ENCODE peak calls at places on chromosome 12, in four cellular contexts. X is IMR-90, D is neuronal stem cell, H is H1. U is an unnamed sample.

GRCh38 chr12:12983420-12984035 is 16.5 kb downstream of the HEBP1 start:
- DNase-seq in H (no peak), X (peak; percentile 69), D (no peak), U (peak; percentile 49)

GRCh38 chr12:34345801-34346200 is 323.5 kb downstream of the ALG10 start:
- DNase-seq in D (no peak), H (no peak), X (no peak), U (no peak)

GRCh38 chr12:94795520-94795919 is 145.2 kb upstream of the TMCC3 start:
- DNase-seq in X (peak; percentile 53), D (no peak), H (no peak), U (peak; percentile 86)

GRCh38 chr12:109445224-109445623 is 31.9 kb downstream of the KCTD10 start:
- DNase-seq in X (peak; percentile 61), H (no peak), D (no peak), U (no peak)

GRCh38 chr12:22974865-22975264 is 349.9 kb downstream of the ETNK1 start:
- DNase-seq in H (no peak), D (no peak), X (peak; percentile 94), U (peak; percentile 86)

GRCh38 chr12:18139989-18140596 is 50.1 kb upstream of the RERGL start:
- DNase-seq in D (peak; percentile 15), H (no peak), X (peak; percentile 27), U (peak; percentile 29)

GRCh38 chr12:96343347-96343954 is 56.8 kb downstream of the CDK17 start:
- DNase-seq in D (no peak), H (no peak), X (peak; percentile 22), U (no peak)

GRCh38 chr12:67697981-67698380 is 49.4 kb downstream of the DYRK2 start:
- DNase-seq in X (no peak), H (no peak), D (no peak), U (no peak)

GRCh38 chr12:84561362-84561761 is 351.2 kb downstream of the SLC6A15 start:
- DNase-seq in X (no peak), D (no peak), H (no peak), U (no peak)

GRCh38 chr12:12008232-12008850 is 62.4 kb upstream of the BCL2L14 start:
- DNase-seq in D (no peak), H (no peak), X (no peak), U (no peak)

GRCh38 chr12:45688188-45688587 is 41.3 kb upstream of the ARID2 start:
- DNase-seq in X (no peak), D (no peak), H (no peak), U (no peak)

GRCh38 chr12:56521590-56522371 is at the start of gene RBMS2:
- DNase-seq in D (peak; percentile 77), H (peak; percentile 73), X (peak; percentile 94), U (peak; percentile 98)
- H3K18ac ChIP-seq in D (no peak within 1 kb of the TSS), H (no peak within 1 kb of the TSS), X (peak within 1 kb of the TSS; percentile 99), U (peak within 1 kb of the TSS; percentile 90)

GRCh38 chr12:57091633-57092528 is 3.0 kb downstream of the NAB2 start:
- DNase-seq in H (no peak), D (no peak), X (no peak), U (no peak)
- H3K4me1 ChIP-seq in H (peaks cover 21% of the 10 kb centered on the region), D (peaks cover 39% of the 10 kb centered on the region), X (peaks cover 41% of the 10 kb centered on the region), U (peaks cover 7% of the 10 kb centered on the region)

GRCh38 chr12:31797230-31797872 is 68.5 kb upstream of the AMN1 start:
- DNase-seq in X (no peak), D (no peak), H (no peak), U (no peak)
- H3K18ac ChIP-seq in X (no peak overlapping the region), D (no peak overlapping the region), H (no peak overlapping the region), U (no peak overlapping the region)

GRCh38 chr12:65949986-65950385 is 125.7 kb downstream of the HMGA2 start:
- DNase-seq in X (no peak), H (no peak), D (no peak), U (no peak)
- H3K4me1 ChIP-seq in X (peaks cover 18% of the 10 kb centered on the region), H (no peaks in the 10 kb centered on the region), D (no peaks in the 10 kb centered on the region), U (no peaks in the 10 kb centered on the region)

GRCh38 chr12:1811948-1812291 is 8.4 kb upstream of the LRTM2 start:
- DNase-seq in D (no peak), X (no peak), H (no peak), U (no peak)

GRCh38 chr12:1810931-1811280 is 9.5 kb upstream of the LRTM2 start:
- DNase-seq in H (no peak), X (no peak), D (no peak), U (no peak)

GRCh38 chr12:1814266-1814665 is 6.1 kb upstream of the LRTM2 start:
- DNase-seq in X (no peak), H (no peak), D (no peak), U (no peak)

GRCh38 chr12:1811281-1811947 is 9.0 kb upstream of the LRTM2 start:
- DNase-seq in D (no peak), H (no peak), X (peak; percentile 52), U (no peak)

DNA sequence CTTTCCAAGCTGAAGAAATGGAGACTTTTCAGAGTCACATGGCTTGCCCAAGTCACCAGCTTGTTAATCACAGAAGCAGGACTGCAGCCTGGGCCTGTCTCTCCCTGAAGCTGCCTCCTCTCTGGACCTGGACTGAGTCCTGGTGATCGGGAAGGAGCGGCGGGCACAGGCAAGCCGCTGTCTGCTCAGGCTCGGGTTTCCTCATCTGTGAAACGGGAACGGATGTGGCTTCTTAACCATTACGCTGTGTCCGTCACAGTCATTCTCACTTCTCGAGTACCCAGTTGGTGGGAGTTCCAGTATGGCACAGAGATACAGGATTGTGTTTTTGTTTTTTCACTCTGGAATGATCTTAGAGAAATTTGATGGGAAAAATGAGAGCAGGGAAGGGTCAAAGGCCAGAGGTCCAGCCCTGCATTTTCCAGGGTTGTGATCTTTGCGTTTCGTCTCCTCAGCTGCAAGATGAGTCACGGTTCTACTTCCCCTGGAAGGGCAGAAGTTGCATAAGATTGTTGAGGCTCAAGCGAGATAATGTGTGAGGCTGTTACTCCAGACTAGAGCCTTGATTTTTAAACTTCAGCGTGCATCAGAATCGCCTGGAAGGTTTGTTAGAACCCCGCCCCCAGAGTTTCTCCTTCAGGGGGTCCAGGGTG is 7.6 kb upstream of the LRTM2 start:
- DNase-seq in H (no peak), D (no peak), X (peak; percentile 48), U (no peak)
- H3K18ac ChIP-seq in H (no peak overlapping the region), D (no peak overlapping the region), X (no peak overlapping the region), U (no peak overlapping the region)

DNA sequence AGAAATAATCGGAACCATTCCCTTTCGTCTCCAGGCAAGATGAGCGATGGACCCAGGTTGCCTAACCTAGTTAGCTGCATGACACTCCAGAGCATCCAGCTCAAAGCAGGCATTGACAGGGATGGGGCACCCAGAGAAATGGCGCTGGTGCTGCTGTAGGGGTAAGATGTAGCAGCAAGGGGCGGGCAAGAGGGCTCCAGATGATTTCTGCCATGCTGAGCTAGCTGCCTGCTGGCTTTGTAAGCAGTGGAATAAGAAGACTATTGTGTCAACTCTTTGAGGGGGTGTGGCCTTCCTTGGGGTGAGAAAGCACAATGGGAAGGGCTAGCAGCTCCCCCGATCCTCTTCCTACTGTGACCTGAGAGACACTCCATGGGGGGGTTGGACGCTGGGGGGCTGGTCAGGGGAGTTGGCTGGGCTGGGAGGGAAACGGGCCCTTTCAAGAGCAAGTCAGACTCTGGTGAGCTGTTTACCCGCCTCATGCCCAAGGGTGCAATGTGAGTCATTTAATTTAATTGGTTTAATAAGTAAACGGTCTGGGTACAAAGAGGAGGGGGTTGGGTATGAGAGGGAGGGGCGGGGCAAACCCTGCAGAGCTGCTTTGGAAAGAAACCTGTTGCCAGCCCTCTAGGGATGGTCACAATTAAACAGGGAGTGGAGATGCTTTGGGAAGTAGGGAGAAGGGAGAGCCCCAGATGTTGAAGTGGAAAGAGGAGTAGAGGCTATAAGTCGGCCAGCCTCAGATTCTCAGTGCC is 50.5 kb downstream of the B4GALNT3 start:
- DNase-seq in X (no peak), H (peak; percentile 49), D (peak; percentile 65), U (peak; percentile 93)
- H3K4me1 ChIP-seq in X (no peaks in the 10 kb centered on the region), H (peaks cover 13% of the 10 kb centered on the region), D (peaks cover 20% of the 10 kb centered on the region), U (peaks cover 18% of the 10 kb centered on the region)

GRCh38 chr12:107634530-107634929 is 51.1 kb upstream of the PWP1 start:
- DNase-seq in X (no peak), H (peak; percentile 38), D (no peak), U (peak; percentile 39)
- H3K18ac ChIP-seq in X (no peak overlapping the region), H (peak overlapping the region; percentile 34), D (no peak overlapping the region), U (no peak overlapping the region)

U was measured in mesendoderm.